ENCODE peak calls at places on chromosomes 13 and 19, in ten cellular contexts. J is mesothelial cell of epicardium; S is DMS79 treated with DMSO at 0.1 percent for 48 hours; N is psoas muscle; W is AG04449; T is stimulated activated CD8-positive, alpha-beta memory T cell treated with anti-CD3 and anti-CD28 coated beads, Interleukin-7, amount 100 ng/mL, for 1 hour; C is colonic mucosa; Z is caudate nucleus; K is GOT3; B is COR-L47. Y is an unnamed sample.

GRCh38 chr13:107421951-107422350 is 793.4 kb downstream of the LIG4 start:
- DNase-seq in J (no peak), S (no peak), N (no peak), W (no peak), T (no peak), C (no peak), Z (no peak), K (no peak), B (no peak), Y (no peak)

GRCh38 chr13:109750376-109750775 is 36.0 kb downstream of the IRS2 start:
- DNase-seq in J (no peak), S (no peak), N (no peak), W (no peak), T (no peak), C (no peak), Z (no peak), K (no peak), B (no peak), Y (no peak)

GRCh38 chr13:80371840-80372509 is 31.0 kb upstream of the SPRY2 start:
- DNase-seq in J (no peak), S (no peak), N (no peak), W (no peak), T (no peak), C (no peak), Z (no peak), K (no peak), B (no peak), Y (peak; percentile 14)

GRCh38 chr19:802497-802887 is 5.2 kb downstream of the PTBP1 start:
- DNase-seq in J (no peak), S (no peak), N (no peak), W (no peak), T (no peak), C (no peak), Z (no peak), K (no peak), B (no peak), Y (no peak)

GRCh38 chr19:4375620-4376228 is 24.6 kb downstream of the SH3GL1 start:
- DNase-seq in J (no peak), S (peak; percentile 67), N (peak; percentile 42), W (no peak), T (no peak), C (no peak), Z (peak; percentile 24), K (peak; percentile 67), B (no peak), Y (no peak)

GRCh38 chr19:46428278-46429141 is at the start of gene PNMA8C:
- DNase-seq in J (peak; percentile 49), S (peak; percentile 69), N (peak; percentile 74), W (no peak), T (peak; percentile 14), C (no peak), Z (peak; percentile 72), K (no peak), B (peak; percentile 62), Y (no peak)

GRCh38 chr13:22357132-22357531 is 686.3 kb downstream of the FGF9 start:
- DNase-seq in J (no peak), S (no peak), N (no peak), W (no peak), T (no peak), C (no peak), Z (no peak), K (no peak), B (no peak), Y (no peak)

GRCh38 chr13:93146584-93147292 is 79.9 kb upstream of the GPC6 start:
- DNase-seq in J (no peak), S (no peak), N (no peak), W (no peak), T (no peak), C (no peak), Z (no peak), K (no peak), B (no peak), Y (peak; percentile 58)

GRCh38 chr13:34654203-34654602 is 287.9 kb upstream of the NBEA start:
- DNase-seq in J (no peak), S (no peak), N (no peak), W (no peak), T (no peak), C (no peak), Z (no peak), K (no peak), B (no peak), Y (no peak)

GRCh38 chr13:67101730-67102467 is 128.2 kb downstream of the PCDH9 start:
- DNase-seq in J (no peak), S (no peak), N (no peak), W (no peak), T (no peak), C (no peak), Z (no peak), K (no peak), B (no peak), Y (no peak)

GRCh38 chr19:33374406-33374703 is 846 bp downstream of the CEBPG start:
- DNase-seq in J (no peak), S (peak; percentile 44), N (no peak), W (no peak), T (no peak), C (no peak), Z (no peak), K (no peak), B (peak; percentile 13), Y (peak; percentile 31)

GRCh38 chr19:28710278-28710677 is 502.7 kb downstream of the UQCRFS1 start:
- DNase-seq in J (no peak), S (peak; percentile 36), N (no peak), W (peak; percentile 19), T (no peak), C (no peak), Z (no peak), K (no peak), B (peak; percentile 14), Y (peak; percentile 70)

GRCh38 chr19:42441047-42441440 is 1.7 kb downstream of the CXCL17 start:
- DNase-seq in J (no peak), S (peak; percentile 47), N (no peak), W (no peak), T (no peak), C (no peak), Z (no peak), K (no peak), B (no peak), Y (peak; percentile 79)

GRCh38 chr13:33721719-33722118 is 96.2 kb upstream of the RFC3 start:
- DNase-seq in J (no peak), S (no peak), N (no peak), W (no peak), T (no peak), C (no peak), Z (no peak), K (no peak), B (no peak), Y (peak; percentile 74)

GRCh38 chr13:27339299-27339698 is 68.7 kb downstream of the RASL11A start:
- DNase-seq in J (no peak), S (no peak), N (no peak), W (no peak), T (no peak), C (peak; percentile 38), Z (no peak), K (no peak), B (no peak), Y (peak; percentile 64)

GRCh38 chr19:18173572-18174294 is at the start of gene IFI30:
- DNase-seq in J (no peak), S (peak; percentile 81), N (peak; percentile 75), W (no peak), T (peak; percentile 27), C (peak; percentile 85), Z (no peak), K (no peak), B (peak; percentile 78), Y (peak; percentile 41)

GRCh38 chr13:50596776-50597203 is 246.7 kb downstream of the DLEU7 start:
- DNase-seq in J (no peak), S (no peak), N (no peak), W (no peak), T (no peak), C (no peak), Z (no peak), K (no peak), B (no peak), Y (no peak)

GRCh38 chr13:106087201-106087600 is 448.3 kb downstream of the EFNB2 start:
- DNase-seq in J (no peak), S (no peak), N (no peak), W (no peak), T (no peak), C (no peak), Z (no peak), K (no peak), B (no peak), Y (no peak)

GRCh38 chr19:41328157-41328817 is 18.3 kb downstream of the CCDC97 start:
- DNase-seq in J (no peak), S (no peak), N (no peak), W (no peak), T (no peak), C (no peak), Z (no peak), K (no peak), B (no peak), Y (peak; percentile 39)

GRCh38 chr13:102566513-102566912 is 30.3 kb upstream of the TPP2 start:
- DNase-seq in J (no peak), S (no peak), N (no peak), W (no peak), T (no peak), C (no peak), Z (no peak), K (no peak), B (no peak), Y (no peak)

GRCh38 chr13:43732726-43733125 is 54.0 kb downstream of the ENOX1 start:
- DNase-seq in J (no peak), S (no peak), N (no peak), W (no peak), T (no peak), C (no peak), Z (no peak), K (no peak), B (peak; percentile 4), Y (no peak)

GRCh38 chr19:33771308-33772101 is 25.2 kb upstream of the KCTD15 start:
- DNase-seq in J (peak; percentile 73), S (peak; percentile 59), N (peak; percentile 65), W (no peak), T (peak; percentile 37), C (peak; percentile 75), Z (peak; percentile 60), K (no peak), B (peak; percentile 69), Y (peak; percentile 59)

GRCh38 chr13:27338207-27338606 is 67.6 kb downstream of the RASL11A start:
- DNase-seq in J (no peak), S (no peak), N (no peak), W (no peak), T (no peak), C (no peak), Z (no peak), K (no peak), B (no peak), Y (no peak)

GRCh38 chr19:42271861-42272534 is 2.9 kb downstream of the CIC start:
- DNase-seq in J (peak; percentile 20), S (no peak), N (peak; percentile 13), W (no peak), T (no peak), C (no peak), Z (no peak), K (no peak), B (no peak), Y (no peak)

GRCh38 chr13:23384111-23384510 is 49.4 kb downstream of the SACS start:
- DNase-seq in J (no peak), S (no peak), N (no peak), W (peak; percentile 57), T (no peak), C (no peak), Z (no peak), K (no peak), B (no peak), Y (peak; percentile 92)

GRCh38 chr13:32038353-32038752 is 6.8 kb downstream of the FRY start:
- DNase-seq in J (no peak), S (no peak), N (no peak), W (no peak), T (no peak), C (no peak), Z (no peak), K (no peak), B (no peak), Y (no peak)

GRCh38 chr13:21010621-21011020 is 50.8 kb downstream of the LATS2 start:
- DNase-seq in J (no peak), S (no peak), N (no peak), W (no peak), T (no peak), C (no peak), Z (no peak), K (no peak), B (no peak), Y (no peak)

GRCh38 chr13:53920916-53921315 is 892.3 kb downstream of the OLFM4 start:
- DNase-seq in J (no peak), S (no peak), N (peak; percentile 7), W (no peak), T (no peak), C (no peak), Z (no peak), K (no peak), B (no peak), Y (no peak)